ENCODE peak calls at places on chromosomes 4 and X, in seven cellular contexts. One of them, this sample, is unnamed.

GRCh38 chrX:85499400-85499799 is 119.9 kb upstream of the POF1B start:
- DNase-seq in A549: no peak
- DNase-seq in body of pancreas: no peak
- DNase-seq in CD4-positive, alpha-beta memory T cell: no peak
- DNase-seq in cardiac muscle cell: no peak
- DNase-seq in lower lobe of right lung: no peak
- DNase-seq in IMR-90: no peak
- DNase-seq in this sample: no peak

GRCh38 chrX:23953908-23954269 is 46.1 kb downstream of the CXorf58 start:
- DNase-seq in cardiac muscle cell: no peak
- DNase-seq in A549: no peak
- DNase-seq in lower lobe of right lung: no peak
- DNase-seq in body of pancreas: no peak
- DNase-seq in IMR-90: no peak
- DNase-seq in CD4-positive, alpha-beta memory T cell: peak; percentile 20
- DNase-seq in this sample: no peak

GRCh38 chrX:149721778-149722177 is 9.9 kb downstream of the MAGEA11 start:
- DNase-seq in body of pancreas: no peak
- DNase-seq in IMR-90: no peak
- DNase-seq in cardiac muscle cell: no peak
- DNase-seq in lower lobe of right lung: no peak
- DNase-seq in A549: no peak
- DNase-seq in CD4-positive, alpha-beta memory T cell: no peak
- DNase-seq in this sample: no peak

GRCh38 chrX:9610774-9611392 is 146.0 kb downstream of the TBL1X start:
- DNase-seq in CD4-positive, alpha-beta memory T cell: no peak
- DNase-seq in cardiac muscle cell: no peak
- DNase-seq in A549: no peak
- DNase-seq in IMR-90: peak; percentile 40
- DNase-seq in lower lobe of right lung: no peak
- DNase-seq in body of pancreas: no peak
- DNase-seq in this sample: no peak

GRCh38 chr4:7075962-7076693 is 8.3 kb upstream of the GRPEL1 start:
- DNase-seq in CD4-positive, alpha-beta memory T cell: no peak
- DNase-seq in lower lobe of right lung: no peak
- DNase-seq in cardiac muscle cell: no peak
- DNase-seq in IMR-90: no peak
- DNase-seq in body of pancreas: no peak
- DNase-seq in A549: no peak
- DNase-seq in this sample: no peak

GRCh38 chrX:63652086-63652775 is 132.8 kb downstream of the ARHGEF9 start:
- DNase-seq in body of pancreas: no peak
- DNase-seq in IMR-90: peak; percentile 21
- DNase-seq in CD4-positive, alpha-beta memory T cell: no peak
- DNase-seq in cardiac muscle cell: no peak
- DNase-seq in lower lobe of right lung: no peak
- DNase-seq in A549: no peak
- DNase-seq in this sample: no peak

GRCh38 chrX:56745019-56745418 is 16.0 kb downstream of the NBDY start:
- DNase-seq in CD4-positive, alpha-beta memory T cell: no peak
- DNase-seq in body of pancreas: no peak
- DNase-seq in lower lobe of right lung: no peak
- DNase-seq in A549: peak; percentile 75
- DNase-seq in IMR-90: peak; percentile 78
- DNase-seq in cardiac muscle cell: no peak
- DNase-seq in this sample: no peak

GRCh38 chrX:48466696-48467095 is 3.4 kb downstream of the SLC38A5 start:
- DNase-seq in lower lobe of right lung: no peak
- DNase-seq in body of pancreas: peak; percentile 55
- DNase-seq in A549: no peak
- DNase-seq in cardiac muscle cell: no peak
- DNase-seq in CD4-positive, alpha-beta memory T cell: no peak
- DNase-seq in IMR-90: no peak
- DNase-seq in this sample: no peak

GRCh38 chr4:1542516-1543320 is 136.5 kb upstream of the NKX1-1 start:
- DNase-seq in body of pancreas: no peak
- DNase-seq in A549: no peak
- DNase-seq in IMR-90: no peak
- DNase-seq in cardiac muscle cell: no peak
- DNase-seq in CD4-positive, alpha-beta memory T cell: no peak
- DNase-seq in lower lobe of right lung: no peak
- DNase-seq in this sample: no peak

GRCh38 chrX:153336988-153337387 is 3.0 kb downstream of the ZNF275 start:
- DNase-seq in cardiac muscle cell: no peak
- DNase-seq in lower lobe of right lung: no peak
- DNase-seq in IMR-90: no peak
- DNase-seq in body of pancreas: no peak
- DNase-seq in A549: no peak
- DNase-seq in CD4-positive, alpha-beta memory T cell: no peak
- DNase-seq in this sample: no peak
- H3K4me1 ChIP-seq in cardiac muscle cell: no peaks in the 10 kb centered on the region
- H3K4me1 ChIP-seq in lower lobe of right lung: peaks cover 7% of the 10 kb centered on the region
- H3K4me1 ChIP-seq in IMR-90: peaks cover 2% of the 10 kb centered on the region
- H3K4me1 ChIP-seq in body of pancreas: peaks cover 9% of the 10 kb centered on the region
- H3K4me1 ChIP-seq in A549: peaks cover 5% of the 10 kb centered on the region
- H3K4me1 ChIP-seq in CD4-positive, alpha-beta memory T cell: peaks cover 47% of the 10 kb centered on the region
- H3K4me1 ChIP-seq in this sample: no peaks in the 10 kb centered on the region

DNA sequence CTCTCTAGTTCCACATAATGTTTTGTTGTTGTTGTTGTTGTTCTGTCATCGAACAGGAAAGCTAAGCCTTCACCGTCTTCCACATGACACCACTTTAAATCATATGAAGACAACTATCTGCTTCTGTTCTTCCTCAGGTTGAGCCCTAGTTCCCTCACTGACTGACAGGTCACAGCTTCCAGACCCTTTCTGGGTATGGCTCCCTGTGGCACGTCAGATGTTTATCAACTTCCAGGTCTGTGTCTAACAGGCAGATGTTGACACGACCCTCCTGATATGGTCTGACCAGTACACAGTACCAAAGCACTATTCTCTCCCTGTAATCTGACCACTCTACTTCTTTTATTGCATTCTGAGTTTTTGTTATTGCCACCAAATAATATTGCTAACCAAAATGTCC is 51.4 kb downstream of the PRDM5 start:
- DNase-seq in A549: no peak
- DNase-seq in CD4-positive, alpha-beta memory T cell: no peak
- DNase-seq in lower lobe of right lung: no peak
- DNase-seq in IMR-90: no peak
- DNase-seq in body of pancreas: no peak
- DNase-seq in cardiac muscle cell: no peak
- DNase-seq in this sample: no peak
- H3K27ac ChIP-seq in A549: no peak overlapping the region
- H3K27ac ChIP-seq in CD4-positive, alpha-beta memory T cell: no peak overlapping the region
- H3K27ac ChIP-seq in lower lobe of right lung: no peak overlapping the region
- H3K27ac ChIP-seq in IMR-90: no peak overlapping the region
- H3K27ac ChIP-seq in body of pancreas: no peak overlapping the region
- H3K27ac ChIP-seq in cardiac muscle cell: peak overlapping the region; percentile 43
- H3K27ac ChIP-seq in this sample: no peak overlapping the region

GRCh38 chr4:155658665-155659064 is 8.0 kb upstream of the GUCY1A1 start:
- DNase-seq in CD4-positive, alpha-beta memory T cell: no peak
- DNase-seq in cardiac muscle cell: no peak
- DNase-seq in IMR-90: no peak
- DNase-seq in body of pancreas: no peak
- DNase-seq in A549: no peak
- DNase-seq in lower lobe of right lung: no peak
- DNase-seq in this sample: no peak

GRCh38 chr4:155657985-155658384 is 8.7 kb upstream of the GUCY1A1 start:
- DNase-seq in lower lobe of right lung: no peak
- DNase-seq in IMR-90: no peak
- DNase-seq in body of pancreas: no peak
- DNase-seq in cardiac muscle cell: no peak
- DNase-seq in CD4-positive, alpha-beta memory T cell: no peak
- DNase-seq in A549: no peak
- DNase-seq in this sample: no peak

GRCh38 chr4:155659168-155659567 is 7.5 kb upstream of the GUCY1A1 start:
- DNase-seq in cardiac muscle cell: no peak
- DNase-seq in CD4-positive, alpha-beta memory T cell: no peak
- DNase-seq in body of pancreas: no peak
- DNase-seq in lower lobe of right lung: no peak
- DNase-seq in IMR-90: no peak
- DNase-seq in A549: no peak
- DNase-seq in this sample: no peak

GRCh38 chr4:155656025-155656424 is 10.6 kb upstream of the GUCY1A1 start:
- DNase-seq in IMR-90: no peak
- DNase-seq in lower lobe of right lung: no peak
- DNase-seq in cardiac muscle cell: no peak
- DNase-seq in CD4-positive, alpha-beta memory T cell: no peak
- DNase-seq in body of pancreas: no peak
- DNase-seq in A549: no peak
- DNase-seq in this sample: no peak

GRCh38 chr4:155657169-155657568 is 9.5 kb upstream of the GUCY1A1 start:
- DNase-seq in A549: no peak
- DNase-seq in body of pancreas: no peak
- DNase-seq in cardiac muscle cell: no peak
- DNase-seq in IMR-90: no peak
- DNase-seq in CD4-positive, alpha-beta memory T cell: no peak
- DNase-seq in lower lobe of right lung: no peak
- DNase-seq in this sample: no peak
- H3K4me1 ChIP-seq in A549: no peaks in the 10 kb centered on the region
- H3K4me1 ChIP-seq in body of pancreas: no peaks in the 10 kb centered on the region
- H3K4me1 ChIP-seq in cardiac muscle cell: peaks cover 9% of the 10 kb centered on the region
- H3K4me1 ChIP-seq in IMR-90: no peaks in the 10 kb centered on the region
- H3K4me1 ChIP-seq in CD4-positive, alpha-beta memory T cell: no peaks in the 10 kb centered on the region
- H3K4me1 ChIP-seq in lower lobe of right lung: peaks cover 12% of the 10 kb centered on the region
- H3K4me1 ChIP-seq in this sample: no peaks in the 10 kb centered on the region

DNA sequence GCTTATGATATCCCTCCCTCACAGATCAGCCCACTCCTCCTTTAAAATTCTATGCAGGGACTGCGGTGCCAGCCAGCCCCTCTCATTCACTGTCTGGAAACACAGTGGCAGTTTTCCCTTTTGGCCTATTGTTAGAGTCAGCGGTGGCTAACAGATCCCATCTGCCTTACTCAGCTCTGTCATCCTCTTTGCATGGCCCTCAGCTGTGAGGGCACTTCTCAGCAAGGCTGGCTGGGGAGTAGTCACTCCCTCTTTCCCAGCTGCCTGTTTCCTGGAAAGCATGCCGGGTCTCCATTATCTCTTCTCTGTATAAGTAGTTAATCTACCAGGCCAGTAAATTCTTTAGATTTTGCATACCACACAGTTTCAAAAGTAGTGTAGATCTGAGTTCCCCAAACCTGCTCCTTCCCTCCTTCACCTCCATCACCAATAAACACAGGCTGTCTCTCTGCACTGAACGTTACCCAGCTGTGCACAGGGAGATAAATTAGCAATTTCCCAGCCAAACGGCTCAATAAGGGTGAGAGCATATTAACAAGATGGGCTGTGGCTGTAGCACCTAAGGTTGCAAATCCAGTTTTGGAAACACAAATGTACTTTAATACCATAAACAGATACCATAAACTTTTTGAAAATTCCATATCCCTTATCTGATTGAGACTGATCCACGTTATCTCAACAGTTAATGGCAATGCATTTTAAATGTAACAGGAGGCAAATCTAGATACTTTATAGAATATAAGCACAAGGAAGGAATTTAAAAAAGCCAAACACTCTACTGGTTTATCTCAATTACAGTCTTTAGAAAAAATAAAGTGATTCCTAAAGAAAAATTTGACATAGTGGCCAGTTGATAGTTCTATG is 229.3 kb downstream of the ANKRD50 start:
- DNase-seq in CD4-positive, alpha-beta memory T cell: no peak
- DNase-seq in A549: no peak
- DNase-seq in body of pancreas: no peak
- DNase-seq in IMR-90: peak; percentile 21
- DNase-seq in lower lobe of right lung: no peak
- DNase-seq in cardiac muscle cell: peak; percentile 64
- DNase-seq in this sample: no peak
- H3K27ac ChIP-seq in CD4-positive, alpha-beta memory T cell: no peak overlapping the region
- H3K27ac ChIP-seq in A549: no peak overlapping the region
- H3K27ac ChIP-seq in body of pancreas: no peak overlapping the region
- H3K27ac ChIP-seq in IMR-90: no peak overlapping the region
- H3K27ac ChIP-seq in lower lobe of right lung: no peak overlapping the region
- H3K27ac ChIP-seq in cardiac muscle cell: peak overlapping the region; percentile 78
- H3K27ac ChIP-seq in this sample: no peak overlapping the region

GRCh38 chr4:73902038-73902637 is 32.9 kb downstream of the CXCL1 start:
- DNase-seq in body of pancreas: no peak
- DNase-seq in lower lobe of right lung: no peak
- DNase-seq in IMR-90: peak; percentile 68
- DNase-seq in cardiac muscle cell: no peak
- DNase-seq in CD4-positive, alpha-beta memory T cell: no peak
- DNase-seq in A549: no peak
- DNase-seq in this sample: no peak
- H3K4me1 ChIP-seq in body of pancreas: peaks cover 3% of the 10 kb centered on the region
- H3K4me1 ChIP-seq in lower lobe of right lung: no peaks in the 10 kb centered on the region
- H3K4me1 ChIP-seq in IMR-90: no peaks in the 10 kb centered on the region
- H3K4me1 ChIP-seq in cardiac muscle cell: no peaks in the 10 kb centered on the region
- H3K4me1 ChIP-seq in CD4-positive, alpha-beta memory T cell: no peaks in the 10 kb centered on the region
- H3K4me1 ChIP-seq in A549: peaks cover 6% of the 10 kb centered on the region
- H3K4me1 ChIP-seq in this sample: no peaks in the 10 kb centered on the region

DNA sequence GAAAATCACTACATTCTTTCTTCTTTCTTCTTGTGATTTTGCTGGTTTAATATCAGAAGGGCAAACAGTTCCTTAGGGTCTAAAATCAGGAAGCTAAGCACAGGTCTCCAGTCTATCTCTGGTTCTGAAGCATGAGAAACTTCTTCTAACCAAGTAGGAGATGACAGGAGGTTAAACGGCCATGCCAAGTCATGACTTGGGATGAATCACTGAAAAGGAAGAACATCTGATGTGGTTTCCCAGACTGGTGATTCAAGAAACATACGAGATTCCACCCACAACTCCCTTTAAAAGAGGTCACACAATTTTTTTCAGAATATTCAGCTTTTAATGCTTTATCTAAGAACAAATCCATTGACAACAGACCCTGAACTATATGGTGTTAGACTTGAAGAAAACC is 684.0 kb upstream of the PRKX start:
- DNase-seq in A549: no peak
- DNase-seq in cardiac muscle cell: no peak
- DNase-seq in lower lobe of right lung: no peak
- DNase-seq in CD4-positive, alpha-beta memory T cell: no peak
- DNase-seq in IMR-90: no peak
- DNase-seq in body of pancreas: no peak
- DNase-seq in this sample: no peak
- H3K27ac ChIP-seq in A549: no peak overlapping the region
- H3K27ac ChIP-seq in cardiac muscle cell: no peak overlapping the region
- H3K27ac ChIP-seq in lower lobe of right lung: no peak overlapping the region
- H3K27ac ChIP-seq in CD4-positive, alpha-beta memory T cell: no peak overlapping the region
- H3K27ac ChIP-seq in IMR-90: no peak overlapping the region
- H3K27ac ChIP-seq in body of pancreas: no peak overlapping the region
- H3K27ac ChIP-seq in this sample: no peak overlapping the region

DNA sequence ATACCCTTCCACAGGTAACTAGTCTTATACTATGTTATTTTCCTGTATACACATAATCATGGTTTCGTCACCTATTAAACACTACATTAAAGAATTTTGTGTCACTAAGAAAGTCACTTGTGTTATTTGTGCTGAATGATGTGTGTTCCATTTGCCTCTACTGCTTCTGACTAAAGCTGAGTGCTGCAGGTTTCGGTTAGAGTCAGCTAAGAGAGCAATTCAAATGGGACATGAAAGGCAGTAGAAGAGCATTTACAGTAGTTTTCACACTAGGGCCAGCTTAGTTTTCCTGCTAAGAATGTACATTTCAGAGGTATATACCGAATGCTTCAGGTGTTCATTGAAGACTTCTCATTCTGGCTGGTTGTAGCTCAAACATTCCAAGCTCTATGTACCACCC is 164.6 kb downstream of the CXXC4 start:
- DNase-seq in A549: no peak
- DNase-seq in CD4-positive, alpha-beta memory T cell: no peak
- DNase-seq in IMR-90: no peak
- DNase-seq in body of pancreas: no peak
- DNase-seq in lower lobe of right lung: no peak
- DNase-seq in cardiac muscle cell: no peak
- DNase-seq in this sample: no peak
- H3K4me1 ChIP-seq in A549: no peaks in the 10 kb centered on the region
- H3K4me1 ChIP-seq in CD4-positive, alpha-beta memory T cell: no peaks in the 10 kb centered on the region
- H3K4me1 ChIP-seq in IMR-90: no peaks in the 10 kb centered on the region
- H3K4me1 ChIP-seq in body of pancreas: no peaks in the 10 kb centered on the region
- H3K4me1 ChIP-seq in lower lobe of right lung: no peaks in the 10 kb centered on the region
- H3K4me1 ChIP-seq in cardiac muscle cell: no peaks in the 10 kb centered on the region
- H3K4me1 ChIP-seq in this sample: no peaks in the 10 kb centered on the region